ENCODE peak calls at places on chromosomes 4 and X, in six cellular contexts. One of them, this sample, is unnamed.

GRCh38 chr4:75745721-75746199 is 21.4 kb downstream of the USO1 start:
- DNase-seq in NCI-H748 treated with DMSO at 0.1 percent for 48 hours: no peak
- DNase-seq in A549: no peak
- DNase-seq in cardiac fibroblast: no peak
- DNase-seq in A172: no peak
- DNase-seq in ACHN: no peak
- DNase-seq in this sample: no peak

GRCh38 chr4:3765271-3766206 is 646 bp upstream of the ADRA2C start:
- DNase-seq in NCI-H748 treated with DMSO at 0.1 percent for 48 hours: no peak
- DNase-seq in A549: peak; percentile 56
- DNase-seq in cardiac fibroblast: peak; percentile 42
- DNase-seq in A172: peak; percentile 57
- DNase-seq in ACHN: peak; percentile 51
- DNase-seq in this sample: no peak

GRCh38 chr4:41318839-41319530 is 62.3 kb downstream of the UCHL1 start:
- DNase-seq in NCI-H748 treated with DMSO at 0.1 percent for 48 hours: no peak
- DNase-seq in A549: peak; percentile 80
- DNase-seq in cardiac fibroblast: peak; percentile 14
- DNase-seq in A172: peak; percentile 25
- DNase-seq in ACHN: no peak
- DNase-seq in this sample: no peak

GRCh38 chr4:139628184-139629012 is 37.2 kb upstream of the MGST2 start:
- DNase-seq in NCI-H748 treated with DMSO at 0.1 percent for 48 hours: peak; percentile 59
- DNase-seq in A549: no peak
- DNase-seq in cardiac fibroblast: no peak
- DNase-seq in A172: no peak
- DNase-seq in ACHN: no peak
- DNase-seq in this sample: no peak

GRCh38 chr4:184911310-184911709 is 85.5 kb upstream of the ACSL1 start:
- DNase-seq in NCI-H748 treated with DMSO at 0.1 percent for 48 hours: no peak
- DNase-seq in A549: no peak
- DNase-seq in cardiac fibroblast: peak; percentile 81
- DNase-seq in A172: peak; percentile 11
- DNase-seq in ACHN: no peak
- DNase-seq in this sample: no peak

GRCh38 chrX:63354484-63354883 is 3.4 kb upstream of the SPIN4 start:
- DNase-seq in NCI-H748 treated with DMSO at 0.1 percent for 48 hours: no peak
- DNase-seq in A549: no peak
- DNase-seq in cardiac fibroblast: no peak
- DNase-seq in A172: no peak
- DNase-seq in ACHN: no peak
- DNase-seq in this sample: no peak

GRCh38 chr4:110231869-110232268 is 33.5 kb upstream of the ELOVL6 start:
- DNase-seq in NCI-H748 treated with DMSO at 0.1 percent for 48 hours: no peak
- DNase-seq in A549: peak; percentile 43
- DNase-seq in cardiac fibroblast: no peak
- DNase-seq in A172: no peak
- DNase-seq in ACHN: no peak
- DNase-seq in this sample: no peak

GRCh38 chrX:141142946-141143345 is 34.0 kb downstream of the LDOC1 start:
- DNase-seq in NCI-H748 treated with DMSO at 0.1 percent for 48 hours: no peak
- DNase-seq in A549: no peak
- DNase-seq in cardiac fibroblast: peak; percentile 2
- DNase-seq in A172: no peak
- DNase-seq in ACHN: no peak
- DNase-seq in this sample: no peak

GRCh38 chrX:74248889-74249288 is 55.1 kb upstream of the ZCCHC13 start:
- DNase-seq in NCI-H748 treated with DMSO at 0.1 percent for 48 hours: no peak
- DNase-seq in A549: peak; percentile 60
- DNase-seq in cardiac fibroblast: peak; percentile 29
- DNase-seq in A172: no peak
- DNase-seq in ACHN: no peak
- DNase-seq in this sample: no peak

GRCh38 chrX:140661657-140662056 is 47.9 kb upstream of the LINC00632 start:
- DNase-seq in NCI-H748 treated with DMSO at 0.1 percent for 48 hours: peak; percentile 27
- DNase-seq in A549: no peak
- DNase-seq in cardiac fibroblast: peak; percentile 0
- DNase-seq in A172: no peak
- DNase-seq in ACHN: no peak
- DNase-seq in this sample: no peak

GRCh38 chr4:81635747-81636146 is 164.0 kb upstream of the RASGEF1B start:
- DNase-seq in NCI-H748 treated with DMSO at 0.1 percent for 48 hours: no peak
- DNase-seq in A549: no peak
- DNase-seq in cardiac fibroblast: no peak
- DNase-seq in A172: peak; percentile 3
- DNase-seq in ACHN: peak; percentile 25
- DNase-seq in this sample: no peak

GRCh38 chrX:8052909-8053308 is 118.2 kb downstream of the VCX2 start:
- DNase-seq in NCI-H748 treated with DMSO at 0.1 percent for 48 hours: no peak
- DNase-seq in A549: no peak
- DNase-seq in cardiac fibroblast: no peak
- DNase-seq in A172: no peak
- DNase-seq in ACHN: no peak
- DNase-seq in this sample: no peak

GRCh38 chr4:139559095-139559490 is 3.1 kb upstream of the SETD7 start:
- DNase-seq in NCI-H748 treated with DMSO at 0.1 percent for 48 hours: no peak
- DNase-seq in A549: no peak
- DNase-seq in cardiac fibroblast: no peak
- DNase-seq in A172: no peak
- DNase-seq in ACHN: no peak
- DNase-seq in this sample: no peak

GRCh38 chrX:7179446-7179845 is 31.5 kb upstream of the PUDP start:
- DNase-seq in NCI-H748 treated with DMSO at 0.1 percent for 48 hours: no peak
- DNase-seq in A549: no peak
- DNase-seq in cardiac fibroblast: no peak
- DNase-seq in A172: no peak
- DNase-seq in ACHN: no peak
- DNase-seq in this sample: no peak

GRCh38 chr4:145231906-145232700 is 51.7 kb upstream of the OTUD4 start:
- DNase-seq in NCI-H748 treated with DMSO at 0.1 percent for 48 hours: no peak
- DNase-seq in A549: no peak
- DNase-seq in cardiac fibroblast: peak; percentile 62
- DNase-seq in A172: peak; percentile 24
- DNase-seq in ACHN: no peak
- DNase-seq in this sample: no peak

GRCh38 chrX:77788050-77788449 is 2.0 kb upstream of the ATRX start:
- DNase-seq in NCI-H748 treated with DMSO at 0.1 percent for 48 hours: no peak
- DNase-seq in A549: peak; percentile 88
- DNase-seq in cardiac fibroblast: peak; percentile 51
- DNase-seq in A172: peak; percentile 71
- DNase-seq in ACHN: peak; percentile 64
- DNase-seq in this sample: no peak

GRCh38 chr4:41120297-41121217 is 93.8 kb downstream of the APBB2 start:
- DNase-seq in NCI-H748 treated with DMSO at 0.1 percent for 48 hours: no peak
- DNase-seq in A549: no peak
- DNase-seq in cardiac fibroblast: peak; percentile 83
- DNase-seq in A172: no peak
- DNase-seq in ACHN: no peak
- DNase-seq in this sample: no peak

GRCh38 chr4:7335363-7336066 is 99.2 kb downstream of the PSAPL1 start:
- DNase-seq in NCI-H748 treated with DMSO at 0.1 percent for 48 hours: no peak
- DNase-seq in A549: peak; percentile 58
- DNase-seq in cardiac fibroblast: peak; percentile 21
- DNase-seq in A172: no peak
- DNase-seq in ACHN: peak; percentile 41
- DNase-seq in this sample: no peak

GRCh38 chr4:158250321-158250720 is 40.0 kb downstream of the TMEM144 start:
- DNase-seq in NCI-H748 treated with DMSO at 0.1 percent for 48 hours: no peak
- DNase-seq in A549: no peak
- DNase-seq in cardiac fibroblast: no peak
- DNase-seq in A172: no peak
- DNase-seq in ACHN: no peak
- DNase-seq in this sample: no peak

GRCh38 chrX:78037881-78038280 is 66.2 kb upstream of the PGK1 start:
- DNase-seq in NCI-H748 treated with DMSO at 0.1 percent for 48 hours: no peak
- DNase-seq in A549: no peak
- DNase-seq in cardiac fibroblast: no peak
- DNase-seq in A172: no peak
- DNase-seq in ACHN: no peak
- DNase-seq in this sample: no peak

GRCh38 chr4:106618920-106619319 is 250.3 kb upstream of the GIMD1 start:
- DNase-seq in NCI-H748 treated with DMSO at 0.1 percent for 48 hours: no peak
- DNase-seq in A549: no peak
- DNase-seq in cardiac fibroblast: peak; percentile 26
- DNase-seq in A172: no peak
- DNase-seq in ACHN: peak; percentile 7
- DNase-seq in this sample: no peak

GRCh38 chr4:129623233-129623632 is 527.3 kb downstream of the C4orf33 start:
- DNase-seq in NCI-H748 treated with DMSO at 0.1 percent for 48 hours: no peak
- DNase-seq in A549: no peak
- DNase-seq in cardiac fibroblast: no peak
- DNase-seq in A172: peak; percentile 3
- DNase-seq in ACHN: no peak
- DNase-seq in this sample: no peak

GRCh38 chr4:38324861-38325451 is 339.0 kb upstream of the KLF3 start:
- DNase-seq in NCI-H748 treated with DMSO at 0.1 percent for 48 hours: no peak
- DNase-seq in A549: no peak
- DNase-seq in cardiac fibroblast: no peak
- DNase-seq in A172: no peak
- DNase-seq in ACHN: no peak
- DNase-seq in this sample: no peak

This sample was measured in activated T-helper 1 cell treated with anti-CD3 and anti-CD28 coated beads, Interleukin-2, amount 50 U/mL, for 16 hours.